ENCODE peak calls at places on chromosomes 11 and 22, in eight cellular contexts. Q, V, Y, B, X, J, A and L are unnamed samples.

GRCh38 chr11:71139516-71140205 is 112.7 kb downstream of the SHANK2 start:
- DNase-seq in Q (peak), A (peak), X (peak), B (peak), J (peak), V (peak), Y (no peak), L (peak)

GRCh38 chr11:32584921-32585320 is 1.3 kb downstream of the EIF3M start:
- DNase-seq in Q (no peak), X (peak), Y (peak), V (no peak), J (peak), A (no peak), B (no peak), L (peak)

GRCh38 chr11:108135845-108136599 is 14.7 kb downstream of the ACAT1 start:
- DNase-seq in B (no peak), Y (peak), X (no peak), Q (no peak), J (peak), V (peak), A (peak), L (peak)

GRCh38 chr22:22669093-22669492 is 24.7 kb downstream of the GGTLC2 start:
- DNase-seq in J (no peak), V (no peak), Y (no peak), B (no peak), A (no peak), X (no peak), Q (no peak), L (no peak)

GRCh38 chr22:36873614-36874308 is 13.0 kb downstream of the NCF4 start:
- DNase-seq in A (peak), J (peak), Q (no peak), Y (peak), V (peak), B (peak), X (peak), L (peak)

GRCh38 chr11:68044145-68044813 is 5.5 kb downstream of the TCIRG1 start:
- DNase-seq in V (no peak), J (no peak), A (no peak), X (no peak), Y (no peak), B (no peak), Q (no peak), L (no peak)

GRCh38 chr11:65169164-65169641 is 830 bp upstream of the SPDYC start:
- DNase-seq in Q (no peak), V (no peak), J (peak), Y (peak), A (peak), B (no peak), X (no peak), L (no peak)

GRCh38 chr22:38704568-38705234 is 1.0 kb upstream of the GTPBP1 start:
- DNase-seq in V (no peak), B (no peak), Q (no peak), A (no peak), Y (no peak), J (no peak), X (peak), L (no peak)

GRCh38 chr11:10426475-10426874 is 28.6 kb upstream of the AMPD3 start:
- DNase-seq in A (peak), Y (no peak), J (no peak), V (peak), Q (no peak), B (no peak), X (no peak), L (peak)

GRCh38 chr11:4038973-4039372 is 55.6 kb upstream of the RRM1 start:
- DNase-seq in V (peak), Q (no peak), J (no peak), Y (peak), A (peak), B (no peak), X (no peak), L (peak)

GRCh38 chr11:1478544-1478943 is 8.0 kb downstream of the MOB2 start:
- DNase-seq in B (no peak), Y (no peak), A (no peak), J (no peak), Q (peak), V (no peak), X (no peak), L (no peak)

GRCh38 chr11:2725367-2726300 is 25.8 kb upstream of the KCNQ1OT1 start:
- DNase-seq in J (peak), A (peak), B (no peak), Y (no peak), Q (peak), V (peak), X (no peak), L (no peak)

GRCh38 chr11:8168485-8169257 is at the start of gene RIC3:
- DNase-seq in Y (no peak), X (peak), Q (peak), A (no peak), J (no peak), B (peak), V (no peak), L (no peak)

GRCh38 chr11:7537260-7537659 is 23.5 kb downstream of the PPFIBP2 start:
- DNase-seq in Q (no peak), J (no peak), Y (no peak), V (no peak), B (no peak), X (no peak), A (no peak), L (no peak)

GRCh38 chr22:37552560-37553163 is 7.6 kb upstream of the CDC42EP1 start:
- DNase-seq in J (peak), Y (no peak), X (peak), B (no peak), Q (peak), V (peak), A (peak), L (peak)

GRCh38 chr22:35274154-35274871 is 17.0 kb downstream of the HMGXB4 start:
- DNase-seq in B (no peak), J (no peak), X (no peak), Q (no peak), Y (peak), A (no peak), V (no peak), L (peak)

GRCh38 chr11:132471491-132471890 is 1060.8 kb downstream of the OPCML start:
- DNase-seq in Q (no peak), Y (no peak), V (no peak), X (no peak), J (peak), A (no peak), B (no peak), L (peak)

GRCh38 chr11:110720646-110721283 is 8.5 kb upstream of the ARHGAP20 start:
- DNase-seq in A (peak), X (no peak), Y (no peak), J (peak), V (peak), B (no peak), Q (no peak), L (peak)

GRCh38 chr11:64223001-64223651 is 2.9 kb downstream of the TRPT1 start:
- DNase-seq in Y (no peak), A (no peak), J (no peak), B (no peak), V (no peak), Q (no peak), X (no peak), L (no peak)

GRCh38 chr11:72525466-72525865 is 91.1 kb upstream of the CLPB start:
- DNase-seq in V (no peak), B (no peak), Y (no peak), A (no peak), J (no peak), Q (no peak), X (no peak), L (no peak)

GRCh38 chr11:19525276-19525675 is 187.4 kb upstream of the NAV2 start:
- DNase-seq in A (no peak), Q (no peak), V (no peak), Y (no peak), J (no peak), B (no peak), X (no peak), L (no peak)

GRCh38 chr11:13283636-13284035 is 6.0 kb downstream of the BMAL1 start:
- DNase-seq in V (no peak), Y (no peak), A (no peak), X (peak), J (no peak), B (no peak), Q (no peak), L (no peak)

GRCh38 chr22:30887418-30887817 is 81.2 kb downstream of the MORC2 start:
- DNase-seq in A (no peak), J (no peak), B (no peak), Q (peak), V (no peak), X (no peak), Y (no peak), L (no peak)

GRCh38 chr22:37412445-37413250 is 14.6 kb downstream of the ELFN2 start:
- DNase-seq in V (no peak), B (no peak), X (no peak), J (no peak), A (no peak), Y (peak), Q (no peak), L (peak)

GRCh38 chr11:76846441-76846840 is 14.3 kb upstream of the ACER3 start:
- DNase-seq in Y (no peak), Q (no peak), J (no peak), B (no peak), A (no peak), X (no peak), V (no peak), L (no peak)
- TF ChIP-seq CTCF in Y (no peak), Q (no peak), J (no peak), B (no peak), A (no peak), X (no peak), V (no peak), L (no peak)

GRCh38 chr11:125338435-125338834 is 157.6 kb downstream of the FEZ1 start:
- DNase-seq in A (no peak), B (no peak), X (no peak), J (no peak), V (no peak), Y (no peak), Q (no peak), L (no peak)
- H3K4me3 ChIP-seq in A (no peak), B (no peak), X (no peak), J (no peak), V (no peak), Y (no peak), Q (no peak), L (no peak)

DNA sequence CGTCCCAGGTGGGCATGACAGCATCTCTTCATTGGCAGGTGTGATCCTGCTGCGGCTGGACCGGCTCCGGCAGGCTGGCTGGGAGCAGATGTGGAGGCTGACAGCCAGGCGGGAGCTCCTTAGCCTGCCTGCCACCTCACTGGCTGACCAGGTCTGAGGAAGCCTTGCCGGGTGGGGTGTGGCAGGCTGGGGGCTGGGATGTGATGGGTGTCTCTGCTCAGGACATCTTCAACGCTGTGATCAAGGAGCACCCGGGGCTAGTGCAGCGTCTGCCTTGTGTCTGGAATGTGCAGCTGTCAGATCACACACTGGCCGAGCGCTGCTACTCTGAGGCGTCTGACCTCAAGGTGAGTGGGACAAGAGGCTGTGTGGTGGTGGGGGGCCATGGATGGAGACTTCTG is 3.5 kb downstream of the LARGE2 start:
- DNase-seq in V (no peak), Y (no peak), Q (peak), B (no peak), J (no peak), A (no peak), X (no peak), L (no peak)
- TF ChIP-seq CTCF in V (no peak), Y (no peak), Q (no peak), B (no peak), J (no peak), A (no peak), X (no peak), L (no peak)

GRCh38 chr11:79173615-79174014 is 267.2 kb downstream of the TENM4 start:
- DNase-seq in Y (peak), J (peak), A (peak), X (no peak), B (no peak), V (peak), Q (no peak), L (peak)
- H3K4me3 ChIP-seq in Y (no peak), J (no peak), A (no peak), X (no peak), B (no peak), V (no peak), Q (no peak), L (no peak)

DNA sequence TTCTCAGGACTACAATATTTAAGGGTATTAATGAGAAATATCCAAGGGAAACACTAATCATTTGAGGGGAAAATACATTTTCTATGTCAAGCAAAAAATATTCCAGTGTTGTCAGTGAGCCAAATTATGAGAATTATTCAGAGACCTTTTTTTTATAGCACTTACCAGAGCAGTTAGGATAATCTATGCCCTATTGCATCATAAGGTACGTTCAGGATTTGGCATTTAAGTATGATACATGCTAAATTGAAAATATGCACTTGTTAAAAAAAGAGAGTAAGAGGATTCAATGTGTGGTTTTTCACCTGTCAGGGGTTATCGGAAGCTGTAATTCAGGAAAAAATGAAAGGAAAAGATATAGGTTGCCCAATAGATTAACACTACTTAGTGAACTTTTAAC is 17.2 kb upstream of the MPPED2 start:
- DNase-seq in J (no peak), X (no peak), Y (no peak), A (no peak), V (no peak), B (no peak), Q (no peak), L (no peak)
- TF ChIP-seq CTCF in J (no peak), X (no peak), Y (no peak), A (no peak), V (no peak), B (no peak), Q (no peak), L (no peak)